ENCODE peak calls at places on chromosome 14, in ten cellular contexts. G, L, J, T, S, I, K, E, F and Y are unnamed samples.

GRCh38 chr14:80465541-80466220 is 254.4 kb upstream of the DIO2 start:
- DNase-seq in G (no peak), L (no peak), J (no peak), T (no peak), S (no peak), I (no peak), K (no peak), E (no peak), F (no peak), Y (no peak)

GRCh38 chr14:104169765-104170113 is 31.4 kb downstream of the KIF26A start:
- DNase-seq in G (no peak), L (no peak), J (no peak), T (no peak), S (no peak), I (no peak), K (no peak), E (no peak), F (no peak), Y (no peak)

GRCh38 chr14:37816135-37816534 is 220.7 kb downstream of the TTC6 start:
- DNase-seq in G (no peak), L (no peak), J (no peak), T (no peak), S (no peak), I (no peak), K (no peak), E (peak), F (no peak), Y (no peak)

GRCh38 chr14:30053103-30053502 is 125.5 kb upstream of the PRKD1 start:
- DNase-seq in G (no peak), L (no peak), J (no peak), T (no peak), S (no peak), I (no peak), K (no peak), E (no peak), F (no peak), Y (no peak)

GRCh38 chr14:75515631-75515999 is 6.7 kb upstream of the BATF start:
- DNase-seq in G (no peak), L (no peak), J (no peak), T (peak), S (no peak), I (no peak), K (no peak), E (no peak), F (no peak), Y (no peak)

GRCh38 chr14:29805415-29806123 is 122.1 kb downstream of the PRKD1 start:
- DNase-seq in G (no peak), L (no peak), J (peak), T (no peak), S (peak), I (peak), K (no peak), E (peak), F (no peak), Y (no peak)

GRCh38 chr14:61894452-61895077 is 132.3 kb downstream of the SNAPC1 start:
- DNase-seq in G (no peak), L (peak), J (peak), T (peak), S (peak), I (peak), K (no peak), E (peak), F (no peak), Y (peak)

GRCh38 chr14:34496679-34497513 is 34.9 kb upstream of the SPTSSA start:
- DNase-seq in G (no peak), L (peak), J (peak), T (no peak), S (peak), I (peak), K (no peak), E (peak), F (peak), Y (peak)

GRCh38 chr14:23437142-23438129 is 2.0 kb upstream of the MYH7 start:
- DNase-seq in G (no peak), L (no peak), J (no peak), T (no peak), S (no peak), I (no peak), K (no peak), E (no peak), F (no peak), Y (no peak)

GRCh38 chr14:101184562-101184961 is 281.0 kb upstream of the RTL1 start:
- DNase-seq in G (no peak), L (no peak), J (no peak), T (no peak), S (no peak), I (no peak), K (no peak), E (no peak), F (no peak), Y (no peak)

GRCh38 chr14:61766136-61766535 is 3.9 kb downstream of the SNAPC1 start:
- DNase-seq in G (no peak), L (no peak), J (no peak), T (no peak), S (no peak), I (no peak), K (no peak), E (no peak), F (no peak), Y (no peak)

GRCh38 chr14:85764809-85765208 is 234.9 kb downstream of the FLRT2 start:
- DNase-seq in G (no peak), L (no peak), J (no peak), T (no peak), S (no peak), I (no peak), K (no peak), E (no peak), F (no peak), Y (no peak)

GRCh38 chr14:22476005-22476751 is 112.8 kb downstream of the DAD1 start:
- DNase-seq in G (no peak), L (no peak), J (no peak), T (no peak), S (no peak), I (no peak), K (no peak), E (peak), F (no peak), Y (no peak)

GRCh38 chr14:71932229-71932951 is at the start of gene RGS6:
- DNase-seq in G (no peak), L (no peak), J (no peak), T (peak), S (peak), I (peak), K (no peak), E (peak), F (peak), Y (no peak)

GRCh38 chr14:74574092-74574438 is 38.0 kb downstream of the LTBP2 start:
- DNase-seq in G (no peak), L (no peak), J (no peak), T (no peak), S (peak), I (no peak), K (no peak), E (no peak), F (no peak), Y (no peak)

GRCh38 chr14:67263499-67264149 is 22.4 kb downstream of the PALS1 start:
- DNase-seq in G (no peak), L (no peak), J (peak), T (no peak), S (peak), I (peak), K (no peak), E (no peak), F (no peak), Y (no peak)

GRCh38 chr14:80629606-80630005 is 311.9 kb downstream of the CEP128 start:
- DNase-seq in G (no peak), L (no peak), J (no peak), T (no peak), S (peak), I (no peak), K (no peak), E (no peak), F (no peak), Y (no peak)

GRCh38 chr14:34129927-34130552 is 179.2 kb upstream of the EGLN3 start:
- DNase-seq in G (no peak), L (no peak), J (no peak), T (no peak), S (no peak), I (no peak), K (no peak), E (no peak), F (no peak), Y (peak)

GRCh38 chr14:91229743-91230200 is 14.7 kb downstream of the GPR68 start:
- DNase-seq in G (peak), L (no peak), J (no peak), T (no peak), S (peak), I (peak), K (peak), E (no peak), F (no peak), Y (no peak)

GRCh38 chr14:89794096-89794495 is 160.4 kb downstream of the EFCAB11 start:
- DNase-seq in G (no peak), L (no peak), J (no peak), T (no peak), S (no peak), I (no peak), K (no peak), E (no peak), F (no peak), Y (no peak)

GRCh38 chr14:67240168-67240932 is 885 bp upstream of the PALS1 start:
- DNase-seq in G (no peak), L (peak), J (no peak), T (peak), S (peak), I (peak), K (no peak), E (peak), F (no peak), Y (peak)

GRCh38 chr14:79044894-79045624 is 874.9 kb downstream of the NRXN3 start:
- DNase-seq in G (no peak), L (no peak), J (peak), T (no peak), S (peak), I (peak), K (no peak), E (peak), F (peak), Y (peak)

GRCh38 chr14:105578070-105578469 is 51.7 kb downstream of the TMEM121 start:
- DNase-seq in G (no peak), L (no peak), J (no peak), T (no peak), S (no peak), I (no peak), K (no peak), E (no peak), F (no peak), Y (no peak)